ENCODE peak calls at places on chromosomes 11 and 22, in four cellular contexts. One of them, this sample, is unnamed.

GRCh38 chr11:46533396-46534110 is 60.3 kb downstream of the AMBRA1 start:
- DNase-seq in HepG2: no peak
- DNase-seq in GM13976: no peak
- DNase-seq in activated CD8-positive, alpha-beta T cell treated with anti-CD3 and anti-CD28 coated beads for 36 hours: no peak
- DNase-seq in this sample: no peak

GRCh38 chr11:128908391-128909246 is 17.5 kb downstream of the KCNJ5 start:
- DNase-seq in HepG2: no peak
- DNase-seq in GM13976: no peak
- DNase-seq in activated CD8-positive, alpha-beta T cell treated with anti-CD3 and anti-CD28 coated beads for 36 hours: peak
- DNase-seq in this sample: no peak

GRCh38 chr11:35617687-35618496 is at the start of gene FJX1:
- DNase-seq in HepG2: peak
- DNase-seq in GM13976: peak
- DNase-seq in activated CD8-positive, alpha-beta T cell treated with anti-CD3 and anti-CD28 coated beads for 36 hours: peak
- DNase-seq in this sample: peak

GRCh38 chr11:63501236-63501635 is 4.6 kb upstream of the LGALS12 start:
- DNase-seq in HepG2: no peak
- DNase-seq in GM13976: no peak
- DNase-seq in activated CD8-positive, alpha-beta T cell treated with anti-CD3 and anti-CD28 coated beads for 36 hours: no peak
- DNase-seq in this sample: no peak

GRCh38 chr11:65206441-65206841 is 24.7 kb downstream of the CAPN1 start:
- DNase-seq in HepG2: no peak
- DNase-seq in GM13976: no peak
- DNase-seq in activated CD8-positive, alpha-beta T cell treated with anti-CD3 and anti-CD28 coated beads for 36 hours: no peak
- DNase-seq in this sample: no peak

GRCh38 chr11:22920939-22921565 is 60.8 kb upstream of the CCDC179 start:
- DNase-seq in HepG2: peak
- DNase-seq in GM13976: peak
- DNase-seq in activated CD8-positive, alpha-beta T cell treated with anti-CD3 and anti-CD28 coated beads for 36 hours: peak
- DNase-seq in this sample: peak

GRCh38 chr11:35629914-35630313 is 11.7 kb downstream of the FJX1 start:
- DNase-seq in HepG2: peak
- DNase-seq in GM13976: no peak
- DNase-seq in activated CD8-positive, alpha-beta T cell treated with anti-CD3 and anti-CD28 coated beads for 36 hours: no peak
- DNase-seq in this sample: no peak

GRCh38 chr11:124277207-124277606 is 21.0 kb downstream of the OR8G5 start:
- DNase-seq in HepG2: no peak
- DNase-seq in GM13976: no peak
- DNase-seq in activated CD8-positive, alpha-beta T cell treated with anti-CD3 and anti-CD28 coated beads for 36 hours: no peak
- DNase-seq in this sample: no peak

GRCh38 chr11:96817488-96817887 is 427.7 kb downstream of the JRKL start:
- DNase-seq in HepG2: no peak
- DNase-seq in GM13976: no peak
- DNase-seq in activated CD8-positive, alpha-beta T cell treated with anti-CD3 and anti-CD28 coated beads for 36 hours: no peak
- DNase-seq in this sample: no peak

GRCh38 chr11:83971063-83971462 is 684.9 kb upstream of the CCDC90B start:
- DNase-seq in HepG2: no peak
- DNase-seq in GM13976: no peak
- DNase-seq in activated CD8-positive, alpha-beta T cell treated with anti-CD3 and anti-CD28 coated beads for 36 hours: no peak
- DNase-seq in this sample: no peak

GRCh38 chr11:69466039-69466438 is 15.4 kb upstream of the LINC01488 start:
- DNase-seq in HepG2: no peak
- DNase-seq in GM13976: no peak
- DNase-seq in activated CD8-positive, alpha-beta T cell treated with anti-CD3 and anti-CD28 coated beads for 36 hours: no peak
- DNase-seq in this sample: no peak

GRCh38 chr22:39906207-39906606 is 5.3 kb downstream of the GRAP2 start:
- DNase-seq in HepG2: no peak
- DNase-seq in GM13976: no peak
- DNase-seq in activated CD8-positive, alpha-beta T cell treated with anti-CD3 and anti-CD28 coated beads for 36 hours: no peak
- DNase-seq in this sample: no peak

GRCh38 chr11:35558468-35558867 is 33.1 kb upstream of the PAMR1 start:
- DNase-seq in HepG2: no peak
- DNase-seq in GM13976: no peak
- DNase-seq in activated CD8-positive, alpha-beta T cell treated with anti-CD3 and anti-CD28 coated beads for 36 hours: no peak
- DNase-seq in this sample: no peak

GRCh38 chr22:41435560-41435959 is 11.0 kb downstream of the TOB2 start:
- DNase-seq in HepG2: no peak
- DNase-seq in GM13976: no peak
- DNase-seq in activated CD8-positive, alpha-beta T cell treated with anti-CD3 and anti-CD28 coated beads for 36 hours: no peak
- DNase-seq in this sample: no peak

GRCh38 chr11:59562292-59562691 is 51.0 kb downstream of the OR4D9 start:
- DNase-seq in HepG2: no peak
- DNase-seq in GM13976: no peak
- DNase-seq in activated CD8-positive, alpha-beta T cell treated with anti-CD3 and anti-CD28 coated beads for 36 hours: no peak
- DNase-seq in this sample: no peak

GRCh38 chr11:23364076-23364475 is 503.8 kb upstream of the CCDC179 start:
- DNase-seq in HepG2: no peak
- DNase-seq in GM13976: no peak
- DNase-seq in activated CD8-positive, alpha-beta T cell treated with anti-CD3 and anti-CD28 coated beads for 36 hours: no peak
- DNase-seq in this sample: no peak

GRCh38 chr11:32087602-32088001 is 3.3 kb upstream of the RCN1 start:
- DNase-seq in HepG2: no peak
- DNase-seq in GM13976: no peak
- DNase-seq in activated CD8-positive, alpha-beta T cell treated with anti-CD3 and anti-CD28 coated beads for 36 hours: no peak
- DNase-seq in this sample: no peak

GRCh38 chr11:31092638-31093037 is 276.9 kb downstream of the DCDC1 start:
- DNase-seq in HepG2: no peak
- DNase-seq in GM13976: no peak
- DNase-seq in activated CD8-positive, alpha-beta T cell treated with anti-CD3 and anti-CD28 coated beads for 36 hours: no peak
- DNase-seq in this sample: no peak

GRCh38 chr11:12643029-12643428 is 31.2 kb upstream of the TEAD1 start:
- DNase-seq in HepG2: no peak
- DNase-seq in GM13976: no peak
- DNase-seq in activated CD8-positive, alpha-beta T cell treated with anti-CD3 and anti-CD28 coated beads for 36 hours: no peak
- DNase-seq in this sample: no peak

GRCh38 chr11:70574725-70575347 is 176.5 kb downstream of the CTTN start:
- DNase-seq in HepG2: peak
- DNase-seq in GM13976: no peak
- DNase-seq in activated CD8-positive, alpha-beta T cell treated with anti-CD3 and anti-CD28 coated beads for 36 hours: no peak
- DNase-seq in this sample: no peak

GRCh38 chr11:83601201-83601992 is 315.2 kb upstream of the CCDC90B start:
- DNase-seq in HepG2: no peak
- DNase-seq in GM13976: no peak
- DNase-seq in activated CD8-positive, alpha-beta T cell treated with anti-CD3 and anti-CD28 coated beads for 36 hours: no peak
- DNase-seq in this sample: no peak

GRCh38 chr11:123405123-123405592 is 24.9 kb upstream of the GRAMD1B start:
- DNase-seq in HepG2: no peak
- DNase-seq in GM13976: no peak
- DNase-seq in activated CD8-positive, alpha-beta T cell treated with anti-CD3 and anti-CD28 coated beads for 36 hours: no peak
- DNase-seq in this sample: no peak

GRCh38 chr11:71496421-71496820 is 30.6 kb upstream of the KRTAP5-7 start:
- DNase-seq in HepG2: no peak
- DNase-seq in GM13976: no peak
- DNase-seq in activated CD8-positive, alpha-beta T cell treated with anti-CD3 and anti-CD28 coated beads for 36 hours: no peak
- DNase-seq in this sample: no peak

GRCh38 chr11:17979770-17980371 is 33.0 kb downstream of the SERGEF start:
- DNase-seq in HepG2: peak
- DNase-seq in GM13976: peak
- DNase-seq in activated CD8-positive, alpha-beta T cell treated with anti-CD3 and anti-CD28 coated beads for 36 hours: peak
- DNase-seq in this sample: peak

GRCh38 chr11:94649254-94649653 is 82.1 kb downstream of the PIWIL4 start:
- DNase-seq in HepG2: no peak
- DNase-seq in GM13976: no peak
- DNase-seq in activated CD8-positive, alpha-beta T cell treated with anti-CD3 and anti-CD28 coated beads for 36 hours: no peak
- DNase-seq in this sample: no peak

GRCh38 chr11:130775306-130776043 is 140.8 kb downstream of the SNX19 start:
- DNase-seq in HepG2: no peak
- DNase-seq in GM13976: no peak
- DNase-seq in activated CD8-positive, alpha-beta T cell treated with anti-CD3 and anti-CD28 coated beads for 36 hours: no peak
- DNase-seq in this sample: no peak

DNA sequence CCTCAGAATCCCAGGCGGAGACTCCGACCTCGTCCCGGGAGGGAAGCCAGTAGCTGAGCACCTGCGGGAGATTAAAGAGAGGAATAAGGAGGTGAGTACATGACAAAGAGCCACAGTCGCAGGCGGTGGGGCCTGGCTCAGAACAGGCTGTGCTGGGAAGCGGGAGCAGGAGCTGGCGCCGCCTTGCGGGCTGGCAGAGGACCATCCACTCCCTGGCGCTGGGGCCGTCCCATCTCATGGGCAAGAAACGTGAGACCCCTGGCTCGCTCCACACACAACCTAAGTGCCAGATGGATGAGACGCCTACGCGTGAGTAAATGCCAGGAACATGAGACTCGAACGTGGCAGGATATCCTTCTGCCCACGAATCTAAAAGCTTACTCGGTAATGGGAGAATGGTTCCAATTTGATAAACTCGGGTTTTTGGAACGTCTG is 6.3 kb downstream of the CEND1 start:
- DNase-seq in HepG2: no peak
- DNase-seq in GM13976: no peak
- DNase-seq in activated CD8-positive, alpha-beta T cell treated with anti-CD3 and anti-CD28 coated beads for 36 hours: peak
- DNase-seq in this sample: no peak
- TF ChIP-seq CTCF in HepG2: no peak
- TF ChIP-seq CTCF in GM13976: no peak
- TF ChIP-seq CTCF in activated CD8-positive, alpha-beta T cell treated with anti-CD3 and anti-CD28 coated beads for 36 hours: peak
- TF ChIP-seq CTCF in this sample: no peak

GRCh38 chr22:27405672-27406388 is 395.7 kb downstream of the MN1 start:
- DNase-seq in HepG2: peak
- DNase-seq in GM13976: peak
- DNase-seq in activated CD8-positive, alpha-beta T cell treated with anti-CD3 and anti-CD28 coated beads for 36 hours: peak
- DNase-seq in this sample: peak
- TF ChIP-seq CTCF in HepG2: peak
- TF ChIP-seq CTCF in GM13976: no peak
- TF ChIP-seq CTCF in activated CD8-positive, alpha-beta T cell treated with anti-CD3 and anti-CD28 coated beads for 36 hours: peak
- TF ChIP-seq CTCF in this sample: peak

GRCh38 chr11:44950036-44950624 is 553 bp downstream of the TP53I11 start:
- DNase-seq in HepG2: no peak
- DNase-seq in GM13976: no peak
- DNase-seq in activated CD8-positive, alpha-beta T cell treated with anti-CD3 and anti-CD28 coated beads for 36 hours: peak
- DNase-seq in this sample: no peak

GRCh38 chr11:44952082-44952481 is 1.4 kb upstream of the TP53I11 start:
- DNase-seq in HepG2: peak
- DNase-seq in GM13976: no peak
- DNase-seq in activated CD8-positive, alpha-beta T cell treated with anti-CD3 and anti-CD28 coated beads for 36 hours: no peak
- DNase-seq in this sample: no peak

GRCh38 chr11:44952500-44953260 is 2.0 kb upstream of the TP53I11 start:
- DNase-seq in HepG2: no peak
- DNase-seq in GM13976: no peak
- DNase-seq in activated CD8-positive, alpha-beta T cell treated with anti-CD3 and anti-CD28 coated beads for 36 hours: no peak
- DNase-seq in this sample: no peak

GRCh38 chr11:44949160-44950035 is 1.3 kb downstream of the TP53I11 start:
- DNase-seq in HepG2: no peak
- DNase-seq in GM13976: no peak
- DNase-seq in activated CD8-positive, alpha-beta T cell treated with anti-CD3 and anti-CD28 coated beads for 36 hours: peak
- DNase-seq in this sample: peak

DNA sequence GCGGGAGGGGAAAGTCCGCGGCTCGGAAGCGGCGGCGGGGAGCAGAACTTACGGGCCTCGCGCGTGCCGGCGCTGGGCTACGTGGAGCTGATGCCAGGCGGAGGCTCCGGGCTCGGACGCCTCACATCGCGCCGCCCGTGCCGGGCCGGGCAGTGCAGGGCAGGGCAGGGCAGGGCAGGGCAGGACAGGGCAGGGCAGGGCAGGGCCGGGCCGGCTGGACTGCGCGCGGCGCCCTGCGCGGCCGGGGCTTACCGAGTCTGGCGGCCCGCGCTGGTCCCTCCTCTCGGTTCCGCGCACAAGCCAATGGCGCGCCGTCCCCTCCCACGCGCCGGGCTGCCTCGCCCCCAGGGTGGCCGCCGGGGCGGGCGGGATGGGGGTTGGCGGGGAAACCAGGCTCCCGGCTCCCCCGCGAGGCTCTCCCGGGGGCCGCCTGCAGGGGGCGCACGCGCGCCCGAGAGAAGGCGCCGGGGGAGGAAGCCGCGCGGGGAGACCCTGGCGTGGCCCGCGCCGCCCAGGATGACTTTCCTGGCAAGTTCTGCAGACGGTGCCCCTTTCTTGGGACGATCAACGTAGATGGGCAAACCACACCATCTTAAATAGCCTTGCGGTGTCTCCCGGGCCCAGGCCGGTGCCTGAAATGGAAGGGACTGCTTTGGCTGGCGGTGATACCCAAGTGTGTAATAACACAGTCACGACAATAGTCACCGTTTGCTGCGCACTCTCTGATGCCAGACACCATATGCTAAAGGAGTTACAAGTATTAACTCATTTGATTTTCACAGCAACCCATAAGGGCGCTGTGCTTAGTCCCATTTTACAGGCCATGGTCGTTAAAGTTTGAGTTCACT is at the start of gene TP53I11:
- DNase-seq in HepG2: no peak
- DNase-seq in GM13976: peak
- DNase-seq in activated CD8-positive, alpha-beta T cell treated with anti-CD3 and anti-CD28 coated beads for 36 hours: peak
- DNase-seq in this sample: peak
- TF ChIP-seq CTCF in HepG2: no peak
- TF ChIP-seq CTCF in GM13976: no peak
- TF ChIP-seq CTCF in activated CD8-positive, alpha-beta T cell treated with anti-CD3 and anti-CD28 coated beads for 36 hours: peak
- TF ChIP-seq CTCF in this sample: peak

GRCh38 chr11:104547996-104548661 is 350.1 kb downstream of the CASP12 start:
- DNase-seq in HepG2: no peak
- DNase-seq in GM13976: no peak
- DNase-seq in activated CD8-positive, alpha-beta T cell treated with anti-CD3 and anti-CD28 coated beads for 36 hours: peak
- DNase-seq in this sample: no peak
- TF ChIP-seq CTCF in HepG2: no peak
- TF ChIP-seq CTCF in GM13976: no peak
- TF ChIP-seq CTCF in activated CD8-positive, alpha-beta T cell treated with anti-CD3 and anti-CD28 coated beads for 36 hours: no peak
- TF ChIP-seq CTCF in this sample: peak

GRCh38 chr11:43579171-43579918 is 101.2 kb upstream of the HSD17B12 start:
- DNase-seq in HepG2: no peak
- DNase-seq in GM13976: peak
- DNase-seq in activated CD8-positive, alpha-beta T cell treated with anti-CD3 and anti-CD28 coated beads for 36 hours: peak
- DNase-seq in this sample: peak
- TF ChIP-seq CTCF in HepG2: peak
- TF ChIP-seq CTCF in GM13976: peak
- TF ChIP-seq CTCF in activated CD8-positive, alpha-beta T cell treated with anti-CD3 and anti-CD28 coated beads for 36 hours: peak
- TF ChIP-seq CTCF in this sample: peak

DNA sequence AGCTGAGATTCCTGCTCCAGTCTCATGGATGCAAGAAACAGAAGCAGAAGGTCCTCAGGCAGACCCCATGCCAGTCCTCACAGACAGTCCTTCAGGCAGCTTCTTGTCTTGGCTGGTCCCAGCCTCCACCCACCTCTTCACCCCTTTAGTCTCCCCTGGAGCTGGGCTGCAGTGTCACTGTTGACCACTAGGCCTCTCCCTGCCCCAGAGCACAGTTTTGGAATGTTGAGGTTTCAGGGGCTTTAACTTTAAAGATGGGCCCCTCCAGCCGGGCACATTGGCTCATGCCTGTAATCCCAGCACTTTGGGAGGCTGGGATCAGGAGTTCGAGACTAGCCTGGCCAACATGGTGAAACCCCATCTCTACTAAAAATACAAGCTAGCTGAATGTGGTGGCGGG is 39.5 kb upstream of the GCAT start:
- DNase-seq in HepG2: no peak
- DNase-seq in GM13976: no peak
- DNase-seq in activated CD8-positive, alpha-beta T cell treated with anti-CD3 and anti-CD28 coated beads for 36 hours: no peak
- DNase-seq in this sample: no peak
- TF ChIP-seq CTCF in HepG2: peak
- TF ChIP-seq CTCF in GM13976: no peak
- TF ChIP-seq CTCF in activated CD8-positive, alpha-beta T cell treated with anti-CD3 and anti-CD28 coated beads for 36 hours: peak
- TF ChIP-seq CTCF in this sample: peak